ENCODE peak calls at places on chromosomes 16 and 17, in ten cellular contexts. Q is WTC11, R is hepatocyte, E is AG04449, J is neural crest cell, Y is GOT3, O is dorsolateral prefrontal cortex, Z is SHP77, W is NCI-H1436, H is mucosa of gallbladder. N is an unnamed sample.
A peak's percentile ranks its signal among the peaks of the same experiment; 100 is the strongest.

GRCh38 chr17:37388266-37388665 is 12.5 kb downstream of the C17orf78 start:
- DNase-seq in Q (no peak), R (no peak), E (peak; percentile 52), J (no peak), Y (no peak), O (no peak), Z (no peak), W (no peak), H (no peak), N (no peak)

GRCh38 chr17:40963838-40964237 is 2.9 kb downstream of the KRT39 start:
- DNase-seq in Q (no peak), R (no peak), E (no peak), J (no peak), Y (no peak), O (no peak), Z (no peak), W (no peak), H (no peak), N (no peak)

GRCh38 chr17:17874478-17874877 is 37.7 kb upstream of the SREBF1 start:
- DNase-seq in Q (no peak), R (no peak), E (no peak), J (no peak), Y (no peak), O (no peak), Z (no peak), W (no peak), H (no peak), N (peak; percentile 90)

GRCh38 chr17:76672270-76672851 is 28.8 kb upstream of the ST6GALNAC1 start:
- DNase-seq in Q (no peak), R (no peak), E (no peak), J (no peak), Y (no peak), O (no peak), Z (no peak), W (no peak), H (no peak), N (no peak)

GRCh38 chr16:66147338-66147737 is 219.2 kb upstream of the CDH5 start:
- DNase-seq in Q (no peak), R (no peak), E (no peak), J (no peak), Y (no peak), O (no peak), Z (no peak), W (no peak), H (no peak), N (no peak)

GRCh38 chr17:76410328-76410965 is 26.0 kb downstream of the SPHK1 start:
- DNase-seq in Q (no peak), R (no peak), E (no peak), J (no peak), Y (no peak), O (peak; percentile 20), Z (no peak), W (no peak), H (no peak), N (peak; percentile 45)

GRCh38 chr16:86994215-86994614 is 323.0 kb downstream of the C16orf95 start:
- DNase-seq in Q (no peak), R (no peak), E (no peak), J (no peak), Y (no peak), O (no peak), Z (no peak), W (no peak), H (no peak), N (no peak)

GRCh38 chr17:55635253-55635766 is 87.4 kb downstream of the TMEM100 start:
- DNase-seq in Q (no peak), R (no peak), E (no peak), J (no peak), Y (no peak), O (no peak), Z (no peak), W (no peak), H (no peak), N (no peak)

GRCh38 chr16:2230376-2230775 is 5.9 kb upstream of the DNASE1L2 start:
- DNase-seq in Q (no peak), R (no peak), E (no peak), J (no peak), Y (no peak), O (no peak), Z (no peak), W (no peak), H (no peak), N (no peak)

GRCh38 chr16:68749424-68749823 is 12.3 kb downstream of the CDH1 start:
- DNase-seq in Q (peak; percentile 59), R (no peak), E (no peak), J (no peak), Y (no peak), O (no peak), Z (no peak), W (no peak), H (no peak), N (no peak)

GRCh38 chr17:33056392-33057146 is 64.9 kb downstream of the SPACA3 start:
- DNase-seq in Q (no peak), R (no peak), E (no peak), J (no peak), Y (no peak), O (no peak), Z (no peak), W (no peak), H (no peak), N (peak; percentile 47)

GRCh38 chr17:19378416-19379293 is at the start of gene MAPK7:
- DNase-seq in Q (no peak), R (peak; percentile 42), E (no peak), J (peak; percentile 93), Y (no peak), O (no peak), Z (no peak), W (no peak), H (no peak), N (peak; percentile 75)

GRCh38 chr16:85026696-85027095 is 899 bp upstream of the KIAA0513 start:
- DNase-seq in Q (no peak), R (no peak), E (no peak), J (no peak), Y (no peak), O (no peak), Z (no peak), W (no peak), H (no peak), N (no peak)

GRCh38 chr16:51898872-51899271 is 648.1 kb downstream of the TOX3 start:
- DNase-seq in Q (no peak), R (no peak), E (no peak), J (no peak), Y (no peak), O (no peak), Z (no peak), W (no peak), H (no peak), N (no peak)

GRCh38 chr17:56914641-56915263 is 903 bp upstream of the TRIM25 start:
- DNase-seq in Q (no peak), R (peak; percentile 36), E (no peak), J (no peak), Y (no peak), O (no peak), Z (no peak), W (no peak), H (no peak), N (no peak)

GRCh38 chr17:61631800-61632199 is 40.8 kb upstream of the NACA2 start:
- DNase-seq in Q (no peak), R (no peak), E (no peak), J (no peak), Y (no peak), O (no peak), Z (no peak), W (no peak), H (no peak), N (no peak)

GRCh38 chr17:11608396-11608795 is 10.1 kb downstream of the DNAH9 start:
- DNase-seq in Q (no peak), R (peak; percentile 90), E (no peak), J (no peak), Y (no peak), O (no peak), Z (peak; percentile 28), W (no peak), H (peak; percentile 87), N (no peak)

N was measured in islet precursor cell.